ENCODE peak calls at places on chromosome 13, in nine cellular contexts. J, R, S, V, X, P, B, G and T are unnamed samples.

GRCh38 chr13:38657191-38657590 is 29.7 kb upstream of the FREM2 start:
- DNase-seq in V (no peak), P (no peak), X (peak; percentile 6), G (peak; percentile 20), B (peak; percentile 11), J (no peak), S (no peak), R (no peak), T (no peak)

GRCh38 chr13:33164331-33164730 is 121.2 kb downstream of the STARD13 start:
- DNase-seq in G (no peak), B (no peak), V (no peak), J (no peak), R (no peak), X (no peak), S (no peak), P (no peak), T (no peak)

GRCh38 chr13:39943711-39944110 is 288.2 kb downstream of the COG6 start:
- DNase-seq in P (no peak), J (no peak), R (no peak), G (no peak), S (no peak), B (no peak), X (no peak), V (no peak), T (no peak)

GRCh38 chr13:35838356-35838755 is 292.8 kb downstream of the DCLK1 start:
- DNase-seq in V (no peak), X (peak; percentile 85), B (peak; percentile 23), P (no peak), R (no peak), G (peak; percentile 4), J (no peak), S (no peak), T (no peak)

GRCh38 chr13:80116107-80116506 is 224.8 kb downstream of the SPRY2 start:
- DNase-seq in S (no peak), P (no peak), G (peak; percentile 87), R (no peak), V (no peak), J (no peak), X (peak; percentile 88), B (peak; percentile 45), T (no peak)

GRCh38 chr13:37791699-37792098 is 77.9 kb downstream of the TRPC4 start:
- DNase-seq in V (no peak), G (no peak), S (no peak), B (no peak), X (peak; percentile 10), R (no peak), J (no peak), P (no peak), T (no peak)

GRCh38 chr13:35530147-35530546 is 53.7 kb upstream of the MAB21L1 start:
- DNase-seq in S (no peak), X (no peak), P (no peak), B (no peak), J (peak; percentile 20), V (no peak), G (no peak), R (no peak), T (no peak)

GRCh38 chr13:100773923-100774641 is 99.5 kb upstream of the TMTC4 start:
- DNase-seq in S (no peak), B (no peak), J (no peak), X (no peak), R (no peak), V (no peak), G (no peak), P (no peak), T (no peak)

DNA sequence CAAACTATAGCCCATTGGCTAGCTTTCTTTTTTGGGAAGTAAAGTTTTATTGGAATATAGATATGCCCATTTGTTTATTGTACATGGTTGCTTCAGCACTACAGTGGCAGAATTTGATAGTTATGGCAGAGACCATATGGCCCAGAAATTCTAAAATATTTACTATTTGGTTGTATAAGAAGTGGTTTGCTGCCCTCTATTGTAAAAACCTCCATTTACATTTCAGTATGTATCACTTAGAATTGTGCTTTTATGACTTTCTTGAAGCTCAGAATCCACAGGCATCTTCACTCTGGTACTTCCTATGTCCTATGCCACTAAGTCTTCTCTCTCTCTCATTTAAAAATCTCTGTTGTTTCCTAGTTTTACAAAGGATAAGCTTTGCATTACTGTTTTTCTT is 37.7 kb downstream of the DLEU7 start:
- DNase-seq in S (no peak), P (no peak), G (peak; percentile 12), V (no peak), J (no peak), B (peak; percentile 19), X (peak; percentile 1), R (no peak), T (no peak)
- TF ChIP-seq CTCF in S (no peak), P (no peak), G (no peak), V (no peak), J (peak; percentile 25), B (peak; percentile 38), X (peak; percentile 14), R (no peak), T (no peak)

GRCh38 chr13:114313061-114313860 is 1.0 kb upstream of the CHAMP1 start:
- DNase-seq in G (no peak), B (peak; percentile 25), R (no peak), J (no peak), X (peak; percentile 51), P (no peak), V (peak; percentile 44), S (no peak), T (no peak)
- H3K4me1 ChIP-seq in G (peaks cover 6% of the 10 kb centered on the region), B (peaks cover 23% of the 10 kb centered on the region), R (peaks cover 46% of the 10 kb centered on the region), J (peaks cover 50% of the 10 kb centered on the region), X (peaks cover 13% of the 10 kb centered on the region), P (peaks cover 39% of the 10 kb centered on the region), V (peaks cover 38% of the 10 kb centered on the region), S (peaks cover 34% of the 10 kb centered on the region), T (peaks cover 22% of the 10 kb centered on the region)

GRCh38 chr13:30868806-30869470 is 37.1 kb upstream of the MEDAG start:
- DNase-seq in V (no peak), R (no peak), X (peak; percentile 45), G (peak; percentile 61), P (no peak), J (no peak), S (no peak), B (no peak), T (no peak)

GRCh38 chr13:30865131-30866009 is 40.7 kb upstream of the MEDAG start:
- DNase-seq in S (no peak), R (peak; percentile 91), P (no peak), X (peak; percentile 96), J (peak; percentile 74), B (peak; percentile 75), G (peak; percentile 96), V (peak; percentile 61), T (peak; percentile 28)

GRCh38 chr13:30864352-30865130 is 41.5 kb upstream of the MEDAG start:
- DNase-seq in X (peak; percentile 98), R (no peak), P (no peak), G (peak; percentile 94), V (no peak), J (no peak), S (no peak), B (no peak), T (no peak)

GRCh38 chr13:30869491-30869890 is 36.6 kb upstream of the MEDAG start:
- DNase-seq in J (peak; percentile 43), P (no peak), X (peak; percentile 50), V (no peak), G (peak; percentile 77), S (no peak), B (no peak), R (no peak), T (no peak)

DNA sequence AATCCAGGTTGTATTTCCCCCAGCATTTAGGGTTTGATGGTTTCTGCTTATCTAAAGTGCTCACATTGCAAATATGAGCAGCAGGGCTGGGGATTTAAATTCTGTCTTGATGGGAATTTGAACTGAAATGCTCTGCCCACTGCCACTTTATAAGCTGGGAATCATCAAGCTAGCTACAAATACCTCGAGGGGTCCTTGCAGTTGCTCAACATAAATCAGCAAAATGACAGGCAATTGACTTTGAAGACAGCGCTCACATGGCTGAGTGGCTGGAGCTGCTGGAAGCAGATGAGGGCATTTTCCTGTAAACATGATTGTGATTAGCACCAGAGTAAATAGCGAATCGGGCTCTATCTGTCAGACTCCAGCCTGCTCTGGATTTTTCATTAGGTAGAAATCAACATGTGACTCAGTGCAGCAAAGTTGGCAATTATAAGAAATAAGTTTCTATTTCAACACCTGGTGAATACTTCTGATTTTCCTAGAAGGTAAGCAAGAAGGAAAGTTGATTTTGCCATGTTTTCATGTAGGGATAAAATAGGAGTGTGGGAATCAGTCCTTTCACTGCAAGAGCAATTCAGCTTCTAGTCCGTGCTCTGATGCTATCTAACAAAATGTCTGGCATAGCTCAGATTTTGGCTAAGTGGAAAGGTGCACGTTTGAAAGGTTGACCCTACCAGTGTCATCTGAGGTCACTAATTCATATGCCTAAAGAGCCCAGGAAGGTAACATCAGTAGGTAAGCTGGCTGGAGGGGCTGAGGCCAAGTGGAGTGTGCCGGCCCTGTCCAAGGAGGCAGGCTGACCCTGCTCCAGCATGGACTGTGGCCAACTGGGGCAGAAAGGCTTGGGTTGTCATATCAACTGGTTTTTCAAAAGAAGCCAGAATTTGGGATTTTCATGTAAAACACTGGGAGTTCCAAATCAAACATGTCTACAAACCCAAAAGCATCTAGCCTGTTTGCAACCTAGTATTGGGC is 39.1 kb upstream of the MEDAG start:
- DNase-seq in S (no peak), P (no peak), G (no peak), R (no peak), B (no peak), X (no peak), J (no peak), V (no peak), T (no peak)
- TF ChIP-seq CTCF in S (no peak), P (no peak), G (no peak), R (no peak), B (no peak), X (no peak), J (no peak), V (no peak), T (no peak)

DNA sequence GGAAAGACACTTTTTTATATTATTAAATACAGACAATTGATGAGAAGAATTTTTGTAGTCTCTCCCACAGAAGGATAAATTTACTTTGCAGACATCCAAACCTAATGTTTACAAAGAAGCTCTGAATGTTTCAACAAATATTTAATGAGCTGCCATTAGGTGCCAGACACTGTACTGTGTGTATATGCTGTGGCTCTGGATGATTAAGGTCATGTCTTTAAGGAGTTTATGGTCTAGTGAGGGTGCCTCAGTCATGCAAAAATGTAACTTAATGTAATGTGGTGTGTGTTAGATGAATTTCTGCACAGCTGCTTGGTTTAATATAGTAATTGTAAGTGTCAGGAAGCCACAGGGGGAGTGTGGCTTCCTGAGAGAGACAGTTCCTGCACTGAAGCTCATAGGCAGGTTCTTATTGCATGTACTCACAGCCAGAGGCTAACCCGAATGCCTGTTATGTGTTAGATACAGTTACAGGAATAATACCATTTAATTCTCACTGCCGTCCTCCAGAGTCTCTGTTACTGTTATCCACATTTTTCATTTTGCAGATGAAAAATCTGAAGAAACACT is 43.3 kb downstream of the SPATA13 start:
- DNase-seq in X (peak; percentile 50), J (no peak), S (no peak), G (no peak), P (no peak), B (peak; percentile 7), V (peak; percentile 48), R (no peak), T (no peak)
- H3K4me1 ChIP-seq in X (peaks cover 4% of the 10 kb centered on the region), J (peaks cover 25% of the 10 kb centered on the region), S (no peaks in the 10 kb centered on the region), G (peaks cover 3% of the 10 kb centered on the region), P (peaks cover 19% of the 10 kb centered on the region), B (peaks cover 25% of the 10 kb centered on the region), V (peaks cover 5% of the 10 kb centered on the region), R (peaks cover 20% of the 10 kb centered on the region), T (peaks cover 23% of the 10 kb centered on the region)

GRCh38 chr13:21837841-21838551 is 167.1 kb downstream of the FGF9 start:
- DNase-seq in B (no peak), X (peak; percentile 37), R (no peak), P (no peak), J (no peak), V (no peak), G (no peak), S (no peak), T (no peak)
- TF ChIP-seq CTCF in B (no peak), X (no peak), R (no peak), P (no peak), J (no peak), V (no peak), G (no peak), S (no peak), T (no peak)

GRCh38 chr13:99436686-99437416 is 64.4 kb upstream of the TM9SF2 start:
- DNase-seq in G (peak; percentile 82), S (peak; percentile 46), V (peak; percentile 79), J (peak; percentile 85), B (peak; percentile 73), R (peak; percentile 94), X (peak; percentile 83), P (peak; percentile 96), T (peak; percentile 97)
- H3K4me1 ChIP-seq in G (peaks cover 5% of the 10 kb centered on the region), S (no peaks in the 10 kb centered on the region), V (peaks cover 8% of the 10 kb centered on the region), J (peaks cover 17% of the 10 kb centered on the region), B (peaks cover 22% of the 10 kb centered on the region), R (peaks cover 23% of the 10 kb centered on the region), X (peaks cover 3% of the 10 kb centered on the region), P (peaks cover 37% of the 10 kb centered on the region), T (peaks cover 57% of the 10 kb centered on the region)